ENCODE peak calls at places on chromosomes 4 and X, in six cellular contexts. S, Z, F, H, V and X are unnamed samples.

GRCh38 chrX:97126020-97126419 is 242.3 kb downstream of the RPA4 start:
- DNase-seq in V (no peak), Z (peak), F (no peak), S (no peak), H (no peak), X (peak)

GRCh38 chr4:163070023-163070422 is 96.7 kb downstream of the NAF1 start:
- DNase-seq in H (no peak), V (no peak), F (no peak), Z (no peak), S (no peak), X (no peak)

GRCh38 chr4:85370400-85371032 is 104.4 kb upstream of the ARHGAP24 start:
- DNase-seq in H (peak), F (no peak), S (no peak), Z (no peak), V (peak), X (peak)

GRCh38 chr4:14857986-14858385 is 144.3 kb upstream of the CPEB2 start:
- DNase-seq in V (no peak), S (no peak), H (no peak), Z (no peak), F (no peak), X (no peak)

GRCh38 chrX:75365243-75365975 is 91.5 kb downstream of the UPRT start:
- DNase-seq in V (no peak), Z (no peak), F (no peak), H (no peak), S (no peak), X (no peak)

GRCh38 chr4:7431696-7432530 is 2.8 kb downstream of the PSAPL1 start:
- DNase-seq in V (no peak), S (no peak), Z (no peak), F (no peak), H (no peak), X (no peak)

GRCh38 chr4:154399259-154399974 is 92.2 kb downstream of the DCHS2 start:
- DNase-seq in Z (no peak), V (no peak), F (no peak), S (no peak), H (no peak), X (peak)

GRCh38 chrX:33277046-33277445 is 65.7 kb upstream of the DMD start:
- DNase-seq in Z (no peak), S (no peak), F (no peak), H (no peak), V (no peak), X (no peak)

GRCh38 chr4:177228599-177228998 is 81.1 kb upstream of the NEIL3 start:
- DNase-seq in Z (no peak), F (no peak), V (no peak), H (no peak), S (no peak), X (no peak)

GRCh38 chrX:118745570-118745969 is 18.2 kb downstream of the IL13RA1 start:
- DNase-seq in S (no peak), F (no peak), H (no peak), V (no peak), Z (no peak), X (no peak)

GRCh38 chr4:10025230-10025806 is 4.0 kb upstream of the SLC2A9 start:
- DNase-seq in H (no peak), F (no peak), S (no peak), Z (no peak), V (no peak), X (no peak)

GRCh38 chr4:26346203-26346620 is 25.4 kb downstream of the RBPJ start:
- DNase-seq in V (no peak), F (no peak), Z (no peak), H (no peak), S (no peak), X (peak)